ENCODE peak calls at places on chromosomes 2 and 18, in five cellular contexts. T, O, L, F and Z are unnamed samples.
A peak's percentile ranks its signal among the peaks of the same experiment; 100 is the strongest.

GRCh38 chr2:233003658-233004555 is 9.1 kb downstream of the NGEF start:
- DNase-seq in F (no peak), L (no peak), O (no peak), T (no peak), Z (no peak)

GRCh38 chr2:120236296-120236695 is 13.1 kb upstream of the TMEM185B start:
- DNase-seq in T (no peak), O (no peak), L (no peak), F (no peak), Z (no peak)

GRCh38 chr2:189515264-189515663 is 65.3 kb downstream of the SLC40A1 start:
- DNase-seq in L (no peak), T (no peak), F (no peak), O (no peak), Z (no peak)

GRCh38 chr2:23280401-23280800 is 104.6 kb upstream of the KLHL29 start:
- DNase-seq in L (no peak), O (no peak), T (no peak), F (no peak), Z (no peak)

GRCh38 chr2:153871231-153872221 is at the start of gene GALNT13:
- DNase-seq in F (peak; percentile 92), T (peak; percentile 57), O (no peak), L (no peak), Z (peak; percentile 81)

GRCh38 chr18:286515-287310 is 18.9 kb upstream of the THOC1 start:
- DNase-seq in F (peak; percentile 21), L (no peak), O (no peak), T (peak; percentile 20), Z (no peak)

GRCh38 chr18:58851874-58852273 is 12.8 kb upstream of the ZNF532 start:
- DNase-seq in O (no peak), L (no peak), F (no peak), T (no peak), Z (no peak)

GRCh38 chr2:64839844-64840243 is 149.4 kb upstream of the SLC1A4 start:
- DNase-seq in O (no peak), L (no peak), F (no peak), T (no peak), Z (no peak)

GRCh38 chr2:216691210-216691741 is 4.1 kb downstream of the IGFBP5 start:
- DNase-seq in F (peak; percentile 95), O (peak; percentile 49), T (no peak), L (no peak), Z (peak; percentile 66)

GRCh38 chr2:75186829-75187228 is 12.5 kb downstream of the TACR1 start:
- DNase-seq in F (peak; percentile 32), T (no peak), L (no peak), O (no peak), Z (no peak)

GRCh38 chr2:152950125-152950524 is 231.7 kb downstream of the ARL6IP6 start:
- DNase-seq in T (no peak), F (no peak), L (no peak), O (no peak), Z (peak; percentile 8)

GRCh38 chr18:70132999-70133398 is 72.5 kb downstream of the RTTN start:
- DNase-seq in T (peak; percentile 10), L (no peak), O (no peak), F (no peak), Z (no peak)

GRCh38 chr2:119333833-119334232 is 32.8 kb downstream of the C2orf76 start:
- DNase-seq in O (no peak), F (no peak), T (no peak), L (no peak), Z (no peak)

GRCh38 chr2:215684448-215685217 is 248.8 kb upstream of the FN1 start:
- DNase-seq in L (no peak), T (peak; percentile 43), F (no peak), O (peak; percentile 25), Z (no peak)

GRCh38 chr2:42124051-42124813 is 44.9 kb upstream of the EML4 start:
- DNase-seq in F (no peak), O (no peak), T (no peak), L (peak; percentile 68), Z (no peak)

GRCh38 chr2:99085400-99085799 is 56.1 kb upstream of the C2orf15 start:
- DNase-seq in O (peak; percentile 33), F (no peak), T (peak; percentile 20), L (no peak), Z (no peak)

GRCh38 chr18:61892683-61893303 is at the start of gene RNF152:
- DNase-seq in L (no peak), F (peak; percentile 75), O (no peak), T (no peak), Z (peak; percentile 26)

GRCh38 chr2:52724585-52724984 is 1043.0 kb upstream of the CHAC2 start:
- DNase-seq in O (no peak), L (no peak), T (no peak), F (no peak), Z (no peak)

GRCh38 chr2:133506962-133507361 is 61.3 kb downstream of the NCKAP5 start:
- DNase-seq in L (no peak), O (no peak), F (no peak), T (no peak), Z (no peak)

GRCh38 chr2:12036640-12036983 is 290.2 kb downstream of the LPIN1 start:
- DNase-seq in F (no peak), L (no peak), O (no peak), T (no peak), Z (no peak)

GRCh38 chr2:238108423-238109201 is 8.5 kb downstream of the ESPNL start:
- DNase-seq in T (no peak), F (peak; percentile 51), O (peak; percentile 53), L (peak; percentile 43), Z (no peak)

GRCh38 chr2:102049756-102050443 is 58.1 kb downstream of the IL1R2 start:
- DNase-seq in T (no peak), O (no peak), L (no peak), F (no peak), Z (no peak)

DNA sequence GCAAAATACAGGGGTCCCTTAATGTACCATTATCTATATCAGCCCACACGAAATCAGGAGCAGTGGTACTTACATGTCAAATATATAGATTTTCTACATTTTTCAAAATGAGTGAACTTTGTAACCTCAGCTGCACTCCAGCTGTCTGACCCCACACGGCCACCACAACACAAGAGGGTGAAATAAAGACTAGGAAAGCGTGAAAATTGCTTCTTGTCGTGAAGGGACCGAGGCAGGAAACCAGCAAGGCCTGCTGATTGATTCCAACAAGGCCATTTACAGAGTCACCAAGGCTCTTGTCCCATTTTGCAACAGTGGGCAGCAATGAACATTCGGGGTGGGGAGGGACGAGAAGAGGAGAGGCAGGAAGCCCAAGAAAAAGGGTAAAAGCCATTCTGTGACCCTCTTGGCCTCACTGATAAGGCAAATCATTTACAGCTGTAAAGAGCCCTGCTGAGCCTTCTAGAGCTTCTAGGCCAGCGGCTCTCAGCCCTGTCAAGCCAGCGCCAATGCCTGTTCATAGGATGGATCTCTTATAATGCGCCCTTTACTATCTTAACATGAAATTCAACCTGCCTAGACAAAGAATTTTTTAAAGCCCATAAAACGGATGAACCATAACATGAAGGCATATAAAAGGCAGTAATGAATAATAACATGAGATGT is 268.9 kb downstream of the CDCA7 start:
- DNase-seq in O (no peak), T (no peak), F (no peak), L (no peak), Z (no peak)
- TF ChIP-seq FOXM1 in O (no peak), T (no peak), F (no peak), L (no peak), Z (no peak)

DNA sequence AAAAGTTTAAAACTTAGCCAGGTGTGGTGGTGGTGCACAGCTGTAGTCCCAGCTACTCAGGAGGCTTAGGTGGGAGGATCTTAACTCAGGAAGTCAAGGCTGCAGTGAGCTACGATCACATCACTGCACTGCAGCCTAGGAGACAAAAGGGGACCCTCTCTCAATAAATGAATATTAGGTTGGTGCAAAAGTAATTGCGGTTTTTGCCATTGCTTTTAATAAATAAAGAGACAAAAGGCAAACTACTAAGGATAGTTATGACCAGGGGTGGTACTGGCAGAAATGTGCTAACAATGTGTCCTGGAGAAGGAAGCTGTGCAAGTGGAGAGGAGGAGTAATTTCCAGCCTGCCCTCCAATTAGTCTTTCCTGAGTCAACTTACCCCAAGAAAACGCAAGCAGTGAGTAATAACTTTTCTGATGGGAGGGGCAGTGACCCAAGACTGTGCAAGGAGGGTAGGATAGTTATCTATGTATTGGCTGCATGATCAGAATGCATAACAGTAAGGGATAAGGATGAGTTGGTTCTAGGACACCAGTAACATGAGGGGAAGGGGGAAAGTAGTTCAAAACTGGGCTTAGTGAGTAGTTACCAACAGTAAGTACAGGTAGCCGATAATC is 1.5 kb downstream of the EXOC6B start:
- DNase-seq in O (peak; percentile 30), F (no peak), L (no peak), T (no peak), Z (no peak)
- TF ChIP-seq FOXM1 in O (no peak), F (no peak), L (no peak), T (no peak), Z (no peak)

GRCh38 chr2:204896146-204896545 is 350.9 kb downstream of the PARD3B start:
- DNase-seq in F (no peak), T (no peak), O (no peak), L (no peak), Z (no peak)

GRCh38 chr2:204890680-204891079 is 345.4 kb downstream of the PARD3B start:
- DNase-seq in T (no peak), L (no peak), O (no peak), F (peak; percentile 29), Z (no peak)

GRCh38 chr2:204897561-204897960 is 352.3 kb downstream of the PARD3B start:
- DNase-seq in L (no peak), T (peak; percentile 68), O (no peak), F (no peak), Z (no peak)

GRCh38 chr2:204888222-204888621 is 342.9 kb downstream of the PARD3B start:
- DNase-seq in T (no peak), O (no peak), F (no peak), L (no peak), Z (no peak)

DNA sequence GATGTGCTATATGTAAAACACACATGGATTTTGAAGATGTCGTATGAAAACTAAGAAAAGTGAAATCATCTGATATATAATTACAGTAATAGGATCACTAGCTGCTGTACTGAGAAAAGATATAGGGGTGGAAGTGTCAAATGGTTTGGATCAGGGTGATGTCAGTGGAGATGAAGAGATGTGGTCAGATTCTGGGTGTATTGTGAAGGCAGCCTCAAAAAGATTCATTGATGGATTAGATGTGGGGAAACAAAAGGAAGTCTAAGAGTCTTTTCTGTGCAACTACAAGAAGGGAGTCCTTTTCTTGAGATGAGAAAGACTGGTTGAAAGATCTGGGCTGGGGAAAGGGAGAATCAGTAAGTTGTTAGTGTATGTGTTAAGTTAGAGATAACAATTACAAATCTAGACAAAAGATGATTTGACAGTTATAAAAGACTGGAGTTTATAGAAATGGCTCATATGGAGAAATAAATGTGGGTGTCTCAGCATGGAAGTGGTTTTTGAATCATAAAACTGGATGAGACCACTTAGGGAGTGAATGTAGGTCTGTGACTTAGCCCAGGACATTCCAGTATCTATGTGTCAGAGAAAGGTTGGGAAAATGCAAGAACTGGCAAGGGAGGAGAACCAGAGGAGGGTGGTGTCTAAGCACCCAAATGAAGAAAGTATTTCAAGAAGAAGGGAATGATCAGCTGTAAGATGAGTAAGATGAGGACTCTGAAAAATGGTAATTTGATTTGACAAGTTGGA is 347.4 kb downstream of the PARD3B start:
- DNase-seq in T (no peak), O (no peak), F (no peak), L (no peak), Z (no peak)
- TF ChIP-seq FOXM1 in T (no peak), O (no peak), F (no peak), L (no peak), Z (no peak)

DNA sequence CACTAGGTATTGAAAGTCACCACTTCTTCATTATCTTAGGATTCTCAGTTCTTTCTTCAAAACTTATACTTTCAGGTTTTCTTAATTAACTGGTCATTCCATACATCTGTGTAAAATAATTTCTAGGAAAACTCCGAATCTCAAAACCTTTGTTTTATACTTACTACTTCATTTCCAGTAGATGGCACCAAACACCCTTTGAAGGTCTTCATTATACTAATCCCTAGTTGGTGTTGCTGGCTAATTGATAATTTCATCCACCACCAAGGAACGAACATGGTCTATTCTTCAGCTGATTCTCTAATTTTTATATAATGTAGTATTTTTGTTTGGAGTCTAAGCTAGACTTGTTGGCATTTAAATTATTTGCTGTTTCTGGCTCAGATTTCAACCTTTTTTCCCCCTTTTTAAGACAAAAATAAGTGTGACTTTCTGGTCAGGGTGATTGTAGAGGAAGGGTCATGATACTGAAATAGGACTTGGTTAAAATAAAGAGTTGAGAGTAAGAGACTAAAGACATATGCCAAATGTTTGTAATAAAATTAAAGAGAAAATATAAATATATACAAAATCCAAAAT is 2.8 kb upstream of the MXD1 start:
- DNase-seq in O (peak; percentile 75), L (no peak), T (peak; percentile 66), F (peak; percentile 37), Z (peak; percentile 14)
- TF ChIP-seq FOXM1 in O (no peak), L (no peak), T (no peak), F (no peak), Z (no peak)